ENCODE peak calls at places on chromosomes 7 and 10, in four cellular contexts. Z is stomach, E is SK-N-SH, U is heart left ventricle. B is an unnamed sample. For H3K4me1, the result is how much of the 10 kb centered on the place peaks cover.

GRCh38 chr10:31274310-31274709 is 44.7 kb upstream of the ZEB1 start:
- DNase-seq in Z (no peak), E (no peak), U (no peak), B (no peak)

GRCh38 chr10:102413053-102413705 is 5.4 kb downstream of the PSD start:
- DNase-seq in Z (no peak), E (peak), U (no peak), B (no peak)

GRCh38 chr7:33922820-33923219 is 17.5 kb downstream of the BMPER start:
- DNase-seq in Z (no peak), E (no peak), U (no peak), B (no peak)

GRCh38 chr7:74355091-74355490 is 65.9 kb downstream of the CLIP2 start:
- DNase-seq in Z (peak), E (no peak), U (peak), B (peak)

GRCh38 chr7:21617916-21618390 is 75.1 kb downstream of the DNAH11 start:
- DNase-seq in Z (no peak), E (no peak), U (peak), B (peak)

GRCh38 chr7:88480266-88480665 is 173.6 kb upstream of the STEAP4 start:
- DNase-seq in Z (no peak), E (no peak), U (no peak), B (no peak)

GRCh38 chr7:158543401-158543680 is 44.3 kb downstream of the PTPRN2 start:
- DNase-seq in Z (no peak), E (no peak), U (no peak), B (no peak)

GRCh38 chr7:12389089-12389700 is 14.5 kb downstream of the VWDE start:
- DNase-seq in Z (peak), E (peak), U (no peak), B (peak)

GRCh38 chr10:99913831-99914235 is 95.9 kb downstream of the DNMBP start:
- DNase-seq in Z (peak), E (no peak), U (no peak), B (no peak)

GRCh38 chr7:151091003-151091402 is 4.7 kb downstream of the AGAP3 start:
- DNase-seq in Z (no peak), E (no peak), U (no peak), B (no peak)

GRCh38 chr7:144534655-144535395 is 131.3 kb upstream of the NOBOX start:
- DNase-seq in Z (no peak), E (no peak), U (no peak), B (no peak)

GRCh38 chr10:8061274-8062211 is 7.1 kb downstream of the GATA3 start:
- DNase-seq in Z (no peak), E (no peak), U (no peak), B (no peak)

GRCh38 chr10:120387326-120387725 is 69.7 kb upstream of the PLPP4 start:
- DNase-seq in Z (no peak), E (no peak), U (no peak), B (no peak)

GRCh38 chr10:32298066-32298812 is 48.7 kb downstream of the EPC1 start:
- DNase-seq in Z (no peak), E (no peak), U (no peak), B (no peak)

GRCh38 chr10:60182691-60183090 is 207.0 kb downstream of the ANK3 start:
- DNase-seq in Z (no peak), E (no peak), U (no peak), B (no peak)

GRCh38 chr7:146216371-146217041 is 99.9 kb downstream of the CNTNAP2 start:
- DNase-seq in Z (no peak), E (no peak), U (no peak), B (no peak)

GRCh38 chr7:36951257-36951697 is 227.0 kb upstream of the AOAH start:
- DNase-seq in Z (no peak), E (no peak), U (no peak), B (no peak)

GRCh38 chr10:70561558-70561957 is 41.0 kb downstream of the PRF1 start:
- DNase-seq in Z (no peak), E (no peak), U (no peak), B (no peak)

GRCh38 chr7:46291601-46292150 is 370.6 kb upstream of the IGFBP3 start:
- DNase-seq in Z (no peak), E (no peak), U (no peak), B (no peak)

GRCh38 chr7:92698237-92698841 is 108.1 kb upstream of the FAM133B start:
- DNase-seq in Z (peak), E (peak), U (peak), B (peak)

GRCh38 chr7:159103382-159104187 is 41.1 kb downstream of the VIPR2 start:
- DNase-seq in Z (no peak), E (no peak), U (no peak), B (no peak)

GRCh38 chr10:113945075-113945686 is 90.7 kb downstream of the NHLRC2 start:
- DNase-seq in Z (peak), E (no peak), U (no peak), B (no peak)

GRCh38 chr7:7175075-7175695 is 7.2 kb upstream of the C1GALT1 start:
- DNase-seq in Z (no peak), E (no peak), U (no peak), B (no peak)

GRCh38 chr10:122756656-122757055 is 57.0 kb upstream of the C10orf120 start:
- DNase-seq in Z (no peak), E (no peak), U (no peak), B (no peak)

GRCh38 chr7:68776326-68776725 is 821.9 kb upstream of the AUTS2 start:
- DNase-seq in Z (no peak), E (no peak), U (no peak), B (no peak)

GRCh38 chr10:132349766-132350165 is 17.8 kb downstream of the LRRC27 start:
- DNase-seq in Z (no peak), E (no peak), U (no peak), B (no peak)

GRCh38 chr7:151430391-151431205 is 9.3 kb downstream of the CRYGN start:
- DNase-seq in Z (no peak), E (no peak), U (no peak), B (no peak)

GRCh38 chr7:74334026-74334425 is 44.8 kb downstream of the CLIP2 start:
- DNase-seq in Z (no peak), E (peak), U (no peak), B (peak)

GRCh38 chr10:17006631-17007161 is 122.9 kb downstream of the CUBN start:
- DNase-seq in Z (no peak), E (no peak), U (no peak), B (peak)

GRCh38 chr10:82850166-82850565 is 975.2 kb downstream of the NRG3 start:
- DNase-seq in Z (no peak), E (no peak), U (no peak), B (no peak)

GRCh38 chr10:113679463-113680171 is at the start of gene CASP7:
- DNase-seq in Z (peak), E (peak), U (peak), B (peak)

GRCh38 chr7:157493017-157493416 is 156.2 kb downstream of the DNAJB6 start:
- DNase-seq in Z (peak), E (no peak), U (peak), B (no peak)

GRCh38 chr7:145036592-145037386 is 200.9 kb upstream of the TPK1 start:
- DNase-seq in Z (no peak), E (peak), U (no peak), B (no peak)

GRCh38 chr10:78700816-78701520 is 367.8 kb upstream of the ZMIZ1 start:
- DNase-seq in Z (no peak), E (no peak), U (no peak), B (peak)

GRCh38 chr7:158275711-158276413 is 311.8 kb downstream of the PTPRN2 start:
- DNase-seq in Z (no peak), E (no peak), U (no peak), B (no peak)

GRCh38 chr10:44201656-44202055 is 183.2 kb downstream of the CXCL12 start:
- DNase-seq in Z (no peak), E (no peak), U (no peak), B (no peak)

GRCh38 chr10:115935731-115936130 is 337.3 kb downstream of the GFRA1 start:
- DNase-seq in Z (no peak), E (no peak), U (no peak), B (no peak)

GRCh38 chr10:115936926-115937755 is 335.9 kb downstream of the GFRA1 start:
- DNase-seq in Z (no peak), E (no peak), U (no peak), B (no peak)

GRCh38 chr10:115941247-115941840 is 331.7 kb downstream of the GFRA1 start:
- DNase-seq in Z (no peak), E (no peak), U (no peak), B (no peak)

GRCh38 chr10:115939101-115939815 is 333.7 kb downstream of the GFRA1 start:
- DNase-seq in Z (no peak), E (no peak), U (no peak), B (no peak)

GRCh38 chr10:115937756-115938032 is 335.3 kb downstream of the GFRA1 start:
- DNase-seq in Z (no peak), E (no peak), U (no peak), B (no peak)
- H3K4me1 ChIP-seq in Z (under half), E (under half), U (under half), B (under half)

GRCh38 chr10:61950449-61951143 is 49.1 kb downstream of the ARID5B start:
- DNase-seq in Z (no peak), E (no peak), U (no peak), B (no peak)
- H3K4me1 ChIP-seq in Z (under half), E (under half), U (under half), B (under half)

GRCh38 chr10:71752391-71753090 is 20.8 kb downstream of the VSIR start:
- DNase-seq in Z (no peak), E (no peak), U (peak), B (no peak)
- H3K4me1 ChIP-seq in Z (half or more), E (under half), U (under half), B (under half)

DNA sequence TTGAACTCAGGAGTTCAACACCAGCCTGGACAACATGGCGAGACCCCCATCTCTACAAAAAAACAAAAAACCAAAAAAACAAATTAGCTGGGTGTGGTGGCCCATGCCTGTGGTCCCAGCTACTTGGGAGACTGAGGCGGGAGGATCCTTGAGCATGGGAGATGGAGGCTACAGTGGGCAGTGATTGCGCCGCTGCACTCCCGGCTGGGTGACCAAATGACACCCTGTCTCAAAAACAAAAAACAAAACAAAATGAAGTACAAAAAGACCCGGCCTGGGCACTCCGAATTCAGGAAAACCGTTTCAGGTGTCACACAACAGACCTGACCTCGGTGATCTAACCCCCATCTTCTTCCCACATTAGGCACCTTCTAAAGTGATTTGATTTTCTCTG is 65.5 kb downstream of the INSIG1 start:
- DNase-seq in Z (no peak), E (no peak), U (no peak), B (no peak)
- H3K4me1 ChIP-seq in Z (under half), E (under half), U (under half), B (under half)

DNA sequence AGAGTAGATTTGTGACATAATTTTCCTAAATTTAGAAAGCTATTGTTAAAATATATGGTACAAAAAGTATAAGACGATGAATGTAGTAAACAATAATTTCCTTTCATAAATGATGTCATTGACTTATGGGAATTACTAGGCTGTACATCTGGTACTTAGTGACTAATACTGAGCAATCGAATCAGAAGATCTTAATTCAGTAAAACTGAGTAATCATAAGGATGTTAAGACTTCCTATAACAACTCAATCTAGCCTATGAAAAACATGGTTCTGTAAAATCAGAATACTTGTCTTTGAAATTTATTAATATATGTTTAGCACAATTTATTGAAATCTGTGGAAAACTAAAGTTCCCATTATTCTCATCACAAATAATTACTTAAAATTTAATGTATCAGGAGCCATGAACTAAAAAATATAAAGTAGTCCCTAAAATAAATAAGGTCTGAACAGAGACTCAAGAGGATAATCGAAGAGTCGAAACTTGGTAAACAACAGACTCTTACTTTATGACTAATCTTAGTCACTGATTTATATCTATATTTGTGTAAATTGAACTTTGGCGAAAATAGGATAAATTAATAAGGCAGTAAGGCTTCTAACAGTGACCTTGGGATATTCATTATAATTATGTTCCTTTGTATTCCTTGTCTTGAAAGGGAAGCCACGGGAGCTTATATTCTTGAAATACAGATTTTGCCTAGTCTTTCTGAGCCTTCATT is 142.1 kb downstream of the HGF start:
- DNase-seq in Z (no peak), E (no peak), U (no peak), B (no peak)
- H3K4me1 ChIP-seq in Z (under half), E (under half), U (under half), B (under half)

DNA sequence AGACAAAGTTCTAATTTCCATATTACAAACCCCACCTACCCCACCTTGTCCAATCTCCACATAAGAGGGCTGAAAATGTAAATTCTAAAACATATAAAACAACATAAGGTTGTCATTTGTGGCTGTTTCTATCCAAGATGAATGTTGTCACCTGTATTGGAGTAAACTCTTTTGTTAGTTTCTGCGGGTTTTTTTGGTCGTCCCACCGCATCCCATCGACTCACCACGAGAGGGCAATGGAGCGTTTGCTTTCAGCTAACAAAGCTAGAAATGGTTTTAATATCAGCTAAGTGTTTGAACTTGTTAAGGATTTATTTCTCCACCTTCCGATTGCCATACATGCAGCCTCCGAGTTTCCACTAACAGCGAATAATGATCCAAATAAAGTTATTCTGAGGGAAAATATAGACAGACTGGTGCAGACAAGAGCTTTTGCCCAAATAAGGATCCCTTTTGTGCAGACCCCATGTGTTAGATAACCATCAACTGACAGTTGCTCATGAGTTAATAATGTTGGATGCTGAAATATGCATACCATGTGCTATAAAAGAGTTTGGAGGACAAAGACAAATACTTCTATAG is 137.2 kb downstream of the ARID5B start:
- DNase-seq in Z (peak), E (peak), U (peak), B (peak)
- H3K4me1 ChIP-seq in Z (half or more), E (half or more), U (under half), B (under half)

B was measured in adrenal gland.